ENCODE peak calls at places on chromosomes 3 and 15, in ten cellular contexts. Y is ovary, V is uterus, D is prostate gland, Z is transverse colon, X is esophagus squamous epithelium, H is A549, F is stomach, J is right lobe of liver, U is sigmoid colon. L is an unnamed sample. For H3K9me3, the result is how much of the 10 kb centered on the place peaks cover.

GRCh38 chr15:41944313-41944940 is 27.9 kb downstream of the EHD4 start:
- DNase-seq in V (peak), H (no peak), Z (no peak), F (no peak), J (peak), Y (peak), D (no peak), U (peak), X (no peak), L (no peak)

GRCh38 chr15:58506064-58506490 is 74.3 kb downstream of the LIPC start:
- DNase-seq in U (no peak), F (peak), X (no peak), Z (no peak), V (no peak), D (no peak), H (no peak), Y (no peak), J (peak), L (no peak)

GRCh38 chr3:124993462-124993861 is 58.9 kb upstream of the MUC13 start:
- DNase-seq in H (no peak), Y (no peak), Z (no peak), U (peak), X (no peak), F (no peak), V (no peak), D (no peak), J (no peak), L (peak)

GRCh38 chr3:112672716-112673506 is 32.0 kb upstream of the CCDC80 start:
- DNase-seq in X (no peak), H (no peak), J (no peak), Z (no peak), U (no peak), F (no peak), D (no peak), Y (no peak), V (no peak), L (no peak)

GRCh38 chr3:15052335-15053242 is 12.5 kb downstream of the MRPS25 start:
- DNase-seq in J (no peak), Y (no peak), X (no peak), U (no peak), Z (no peak), F (no peak), H (no peak), D (no peak), V (no peak), L (no peak)

GRCh38 chr3:12663311-12663935 is 494 bp downstream of the RAF1 start:
- DNase-seq in Y (peak), Z (peak), U (peak), V (peak), J (peak), X (no peak), H (peak), D (peak), F (peak), L (peak)

GRCh38 chr3:152320201-152320617 is 51.5 kb downstream of the MBNL1 start:
- DNase-seq in Z (no peak), F (no peak), H (no peak), X (no peak), J (no peak), Y (no peak), D (no peak), V (no peak), U (no peak), L (no peak)

GRCh38 chr3:127044996-127045395 is 62.1 kb downstream of the PLXNA1 start:
- DNase-seq in Z (no peak), Y (no peak), J (peak), H (peak), X (no peak), D (no peak), U (no peak), V (no peak), F (peak), L (peak)

GRCh38 chr3:184772667-184773272 is 39.2 kb upstream of the VPS8 start:
- DNase-seq in U (no peak), J (no peak), H (no peak), Z (no peak), D (no peak), F (peak), V (no peak), Y (no peak), X (no peak), L (no peak)

GRCh38 chr3:161273589-161274218 is 52.6 kb downstream of the NMD3 start:
- DNase-seq in J (no peak), Z (no peak), X (no peak), H (no peak), F (no peak), D (peak), Y (no peak), U (no peak), V (no peak), L (no peak)

GRCh38 chr15:34900748-34901147 is 68.8 kb downstream of the AQR start:
- DNase-seq in D (no peak), U (no peak), X (no peak), H (no peak), Y (no peak), F (no peak), Z (no peak), V (no peak), J (no peak), L (no peak)

GRCh38 chr15:52288986-52289385 is 6.6 kb downstream of the MYO5C start:
- DNase-seq in Z (no peak), U (no peak), X (no peak), H (no peak), Y (no peak), D (no peak), V (no peak), F (no peak), J (no peak), L (no peak)

GRCh38 chr3:196835081-196835480 is 32.6 kb upstream of the SENP5 start:
- DNase-seq in H (no peak), J (no peak), D (no peak), V (no peak), X (no peak), F (no peak), Z (no peak), U (no peak), Y (no peak), L (no peak)

GRCh38 chr3:100002599-100003350 is 111.5 kb downstream of the FILIP1L start:
- DNase-seq in H (peak), F (peak), Y (no peak), D (peak), Z (peak), J (no peak), X (no peak), U (peak), V (peak), L (no peak)

GRCh38 chr3:152656207-152657001 is 178.5 kb upstream of the P2RY1 start:
- DNase-seq in X (no peak), Y (no peak), F (no peak), U (no peak), J (no peak), Z (no peak), V (no peak), D (no peak), H (no peak), L (no peak)

GRCh38 chr15:101499863-101500713 is 10.6 kb upstream of the PCSK6 start:
- DNase-seq in Y (no peak), X (no peak), V (no peak), J (peak), D (peak), Z (peak), F (peak), U (peak), H (no peak), L (peak)

GRCh38 chr3:13671536-13672233 is 122.8 kb downstream of the FBLN2 start:
- DNase-seq in Y (no peak), F (no peak), J (no peak), U (no peak), Z (no peak), X (no peak), H (no peak), D (no peak), V (no peak), L (no peak)

GRCh38 chr15:79815468-79815867 is 81.3 kb downstream of the MTHFS start:
- DNase-seq in J (no peak), X (no peak), V (no peak), F (no peak), D (no peak), H (no peak), Y (no peak), U (no peak), Z (no peak), L (no peak)

GRCh38 chr3:176159796-176160195 is 1037.5 kb downstream of the TBL1XR1 start:
- DNase-seq in Z (no peak), H (no peak), Y (no peak), D (no peak), V (no peak), U (no peak), J (no peak), F (no peak), X (no peak), L (no peak)

GRCh38 chr15:55649058-55649423 is 60.9 kb upstream of the PYGO1 start:
- DNase-seq in V (no peak), H (no peak), F (no peak), D (no peak), Z (no peak), U (no peak), X (no peak), Y (no peak), J (no peak), L (no peak)

GRCh38 chr3:119311191-119311925 is 17.2 kb downstream of the ARHGAP31 start:
- DNase-seq in U (no peak), X (no peak), Z (no peak), J (no peak), F (no peak), D (no peak), V (no peak), H (peak), Y (no peak), L (no peak)

GRCh38 chr3:125916376-125916978 is 52.5 kb upstream of the ROPN1B start:
- DNase-seq in J (no peak), D (peak), F (peak), H (peak), V (no peak), Z (peak), U (no peak), X (peak), Y (peak), L (no peak)

GRCh38 chr15:72020799-72021198 is 97.2 kb downstream of the MYO9A start:
- DNase-seq in H (no peak), X (no peak), V (no peak), U (no peak), Z (no peak), D (no peak), F (no peak), J (no peak), Y (no peak), L (no peak)

DNA sequence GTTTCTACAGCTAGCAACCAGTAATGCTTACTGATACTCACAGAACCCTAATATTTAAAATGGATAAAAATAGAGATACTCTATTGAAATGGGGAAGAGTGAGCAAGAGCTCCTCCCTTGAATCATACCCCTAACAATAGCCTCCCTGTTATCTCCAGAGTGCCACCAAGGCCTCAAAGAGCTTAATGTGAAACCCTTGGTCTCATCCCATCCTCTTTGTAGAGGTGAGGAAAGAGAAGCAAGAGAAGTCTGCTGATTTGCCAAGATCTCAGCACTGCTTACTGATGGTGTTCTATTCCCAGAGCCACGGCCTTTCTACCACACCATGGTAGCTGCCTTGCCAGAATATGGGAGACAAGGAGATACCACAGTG is 463.4 kb upstream of the PROK2 start:
- DNase-seq in Z (no peak), H (no peak), Y (no peak), J (no peak), U (no peak), X (no peak), F (no peak), D (no peak), V (no peak), L (no peak)
- H3K27ac ChIP-seq in Z (no peak), H (no peak), Y (no peak), J (no peak), U (no peak), X (no peak), F (no peak), D (no peak), V (no peak), L (no peak)

GRCh38 chr3:50341537-50341936 is 901 bp upstream of the RASSF1 start:
- DNase-seq in Z (no peak), J (no peak), D (no peak), Y (peak), F (no peak), H (no peak), V (no peak), U (no peak), X (no peak), L (no peak)

GRCh38 chr3:50338989-50339388 is 1.6 kb downstream of the RASSF1 start:
- DNase-seq in V (no peak), H (no peak), Z (no peak), U (no peak), D (no peak), J (no peak), Y (no peak), F (no peak), X (no peak), L (no peak)

GRCh38 chr3:50339485-50340196 is 995 bp downstream of the RASSF1 start:
- DNase-seq in D (no peak), H (no peak), X (no peak), U (no peak), J (no peak), Y (peak), Z (no peak), F (no peak), V (no peak), L (no peak)

GRCh38 chr3:50341996-50342732 is 1.5 kb upstream of the RASSF1 start:
- DNase-seq in Y (no peak), Z (no peak), U (no peak), X (no peak), D (no peak), H (no peak), J (no peak), F (no peak), V (no peak), L (no peak)

DNA sequence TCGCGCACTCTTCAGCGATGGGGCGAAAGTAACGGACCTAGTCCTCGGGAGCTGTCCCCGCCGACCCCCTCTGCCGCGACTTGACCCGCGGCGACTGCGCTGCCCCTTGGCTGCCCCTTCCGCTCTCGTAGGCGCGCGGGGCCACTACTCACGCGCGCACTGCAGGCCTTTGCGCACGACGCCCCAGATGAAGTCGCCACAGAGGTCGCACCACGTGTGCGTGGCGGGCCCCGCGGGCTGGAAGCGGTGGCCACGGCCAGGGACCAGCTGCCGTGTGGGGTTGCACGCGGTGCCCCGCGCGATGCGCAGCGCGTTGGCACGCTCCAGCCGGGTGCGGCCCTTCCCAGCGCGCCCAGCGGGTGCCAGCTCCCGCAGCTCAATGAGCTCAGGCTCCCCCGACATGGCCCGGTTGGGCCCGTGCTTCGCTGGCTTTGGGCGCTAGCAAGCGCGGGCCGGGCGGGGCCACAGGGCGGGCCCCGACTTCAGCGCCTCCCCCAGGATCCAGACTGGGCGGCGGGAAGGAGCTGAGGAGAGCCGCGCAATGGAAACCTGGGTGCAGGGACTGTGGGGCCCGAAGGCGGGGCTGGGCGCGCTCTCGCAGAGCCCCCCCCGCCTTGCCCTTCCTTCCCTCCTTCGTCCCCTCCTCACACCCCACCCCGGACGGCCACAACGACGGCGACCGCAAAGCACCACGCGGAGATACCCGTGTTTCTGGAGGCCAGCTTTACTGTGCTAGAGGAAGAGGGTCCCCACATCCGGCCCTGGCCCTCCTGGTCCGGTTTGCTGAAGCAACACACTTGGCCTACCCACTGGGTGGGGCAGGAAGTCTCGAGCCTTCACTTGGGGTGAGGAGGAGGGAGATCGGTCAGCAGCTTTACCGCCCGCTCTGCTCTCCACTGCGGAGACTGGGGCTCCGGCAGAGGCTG is at the start of gene RASSF1:
- DNase-seq in F (peak), D (no peak), X (no peak), V (peak), Z (peak), Y (peak), J (peak), H (no peak), U (peak), L (peak)
- TF ChIP-seq POLR2A in F (no peak), D (no peak), X (peak), V (peak), Z (peak), Y (peak), J (peak), H (no peak), U (peak), L (peak)

GRCh38 chr3:373193-373784 is 176.7 kb downstream of the CHL1 start:
- DNase-seq in J (no peak), D (no peak), U (no peak), Z (no peak), H (no peak), Y (no peak), V (no peak), F (no peak), X (no peak), L (no peak)
- H3K9me3 ChIP-seq in J (under half), D (under half), U (under half), Z (under half), H (under half), Y (under half), V (under half), F (under half), X (under half), L (under half)

DNA sequence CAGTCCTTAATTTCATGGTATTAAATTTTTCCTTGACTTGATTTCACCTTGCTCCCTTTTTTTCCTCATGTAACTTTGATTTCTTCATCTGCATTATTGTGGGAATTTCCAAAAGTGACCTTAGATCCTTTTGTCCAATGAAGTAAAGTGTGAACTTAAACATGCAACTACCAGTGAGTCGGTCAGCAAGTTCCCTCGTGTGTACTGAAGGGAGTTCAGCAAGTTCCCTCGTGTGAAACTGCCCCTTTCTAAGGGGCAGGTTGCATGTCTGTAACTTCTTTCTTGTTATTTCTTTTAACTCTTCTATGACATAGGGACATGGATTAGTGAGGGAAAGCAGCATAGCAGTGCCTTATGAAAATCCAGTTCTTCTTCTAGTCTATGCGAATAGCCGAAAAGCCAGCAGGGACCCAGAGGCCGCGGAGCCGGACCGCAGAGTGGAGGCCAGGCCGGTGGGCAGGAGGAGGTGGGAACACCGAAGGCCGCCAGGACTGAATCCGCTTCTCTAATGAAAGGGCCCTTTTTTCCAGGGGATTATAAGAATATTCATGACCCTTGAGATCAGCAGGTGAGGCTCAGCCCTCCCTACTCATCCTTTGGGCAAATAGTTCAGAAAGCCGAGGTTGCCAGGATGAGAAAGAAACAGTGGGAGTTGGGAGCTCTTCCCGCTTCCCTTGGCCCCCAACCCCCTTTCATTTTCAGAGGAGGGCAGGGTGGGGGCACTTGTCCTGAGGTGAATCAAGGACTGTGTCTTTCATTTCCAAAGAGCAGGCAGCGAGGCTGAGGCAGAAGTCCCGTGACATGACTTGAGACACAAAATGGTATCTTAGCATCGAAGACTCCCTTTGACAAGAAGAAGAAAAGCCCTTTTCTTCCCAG is 117.5 kb downstream of the OPA1 start:
- DNase-seq in Z (no peak), H (no peak), V (no peak), F (no peak), D (no peak), U (no peak), X (no peak), Y (no peak), J (no peak), L (no peak)
- H3K27ac ChIP-seq in Z (no peak), H (no peak), V (no peak), F (no peak), D (no peak), U (no peak), X (no peak), Y (no peak), J (no peak), L (no peak)

DNA sequence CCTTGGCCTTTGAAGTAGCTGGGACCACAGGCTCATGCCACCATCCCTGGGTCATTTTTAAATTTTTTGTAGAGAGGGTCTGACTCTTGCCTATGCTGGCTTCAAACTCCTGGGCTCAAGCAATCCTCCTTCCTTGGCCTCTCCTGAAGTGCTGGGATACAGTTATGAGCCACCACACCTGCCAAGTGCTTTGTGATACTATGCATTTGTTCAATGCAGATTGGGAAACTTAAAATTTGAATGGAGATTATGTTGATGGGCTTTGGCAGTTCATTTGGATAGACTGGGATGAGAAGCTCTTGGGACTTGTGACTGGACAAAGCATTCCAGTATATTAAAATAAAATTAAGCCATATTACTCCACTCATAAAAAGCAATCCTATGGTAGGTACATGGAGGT is 3.9 kb upstream of the LMLN start:
- DNase-seq in J (no peak), U (no peak), H (no peak), V (no peak), F (no peak), D (no peak), Z (no peak), Y (no peak), X (no peak), L (no peak)
- TF ChIP-seq POLR2A in J (no peak), U (no peak), H (no peak), V (no peak), F (no peak), D (no peak), Z (no peak), Y (no peak), X (no peak), L (no peak)

DNA sequence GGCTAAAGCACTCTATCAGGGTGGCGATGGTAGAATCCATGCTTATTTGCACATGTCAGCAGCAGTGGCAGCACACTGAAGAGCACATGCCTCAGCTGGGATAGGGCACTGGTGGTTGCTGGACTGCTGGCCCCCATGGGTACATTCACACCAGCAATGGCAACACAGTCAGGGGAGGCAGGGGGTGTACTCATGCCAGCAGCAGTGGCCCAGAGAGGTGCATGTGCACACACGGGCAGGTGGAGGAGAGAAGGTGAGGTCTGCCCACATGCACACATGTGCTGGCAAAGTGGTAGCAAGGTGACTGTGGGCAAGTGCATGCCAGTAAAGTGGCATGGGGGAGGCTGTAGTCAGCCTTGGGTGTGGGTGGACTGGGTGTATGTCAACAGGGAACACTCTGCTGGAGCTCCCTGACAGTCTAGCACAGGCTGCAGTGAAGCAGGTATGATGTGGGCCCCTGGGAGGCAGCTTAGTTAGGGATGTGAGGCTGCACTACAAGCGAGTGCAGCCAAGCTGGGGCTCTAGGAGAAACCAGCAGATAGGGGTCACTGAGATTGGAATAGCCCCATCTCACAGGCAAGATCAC is 53.9 kb upstream of the NPAP1 start:
- DNase-seq in Z (no peak), U (no peak), D (no peak), J (no peak), Y (no peak), V (no peak), H (no peak), F (no peak), X (no peak), L (no peak)
- H3K9me3 ChIP-seq in Z (under half), U (under half), D (under half), J (under half), Y (under half), V (under half), H (under half), F (under half), X (under half), L (under half)

L was measured in heart left ventricle.